ENCODE peak calls at places on chromosome 22, in six cellular contexts. R is neuronal stem cell, S is Peyer's patch, C is lung, E is lower lobe of right lung, F is thoracic aorta. Z is an unnamed sample. For H3K4me1, the result is how much of the 10 kb centered on the place peaks cover.

GRCh38 chr22:48894064-48894671 is 933.5 kb downstream of the BRD1 start:
- DNase-seq in R (no peak), S (no peak), C (no peak), E (no peak), F (no peak), Z (no peak)

GRCh38 chr22:23845661-23846469 is 7.1 kb upstream of the DERL3 start:
- DNase-seq in R (no peak), S (no peak), C (no peak), E (no peak), F (no peak), Z (peak)

GRCh38 chr22:35921777-35922176 is 106.8 kb downstream of the RBFOX2 start:
- DNase-seq in R (peak), S (no peak), C (peak), E (no peak), F (peak), Z (no peak)

GRCh38 chr22:43277091-43277490 is 66.1 kb downstream of the SCUBE1 start:
- DNase-seq in R (no peak), S (no peak), C (no peak), E (no peak), F (no peak), Z (no peak)

GRCh38 chr22:22579869-22580604 is 21.0 kb upstream of the PRAME start:
- DNase-seq in R (no peak), S (no peak), C (no peak), E (no peak), F (no peak), Z (no peak)

GRCh38 chr22:27212617-27213177 is 555.3 kb downstream of the MIAT start:
- DNase-seq in R (no peak), S (no peak), C (peak), E (no peak), F (peak), Z (peak)

GRCh38 chr22:49577168-49578060 is 250.3 kb downstream of the BRD1 start:
- DNase-seq in R (no peak), S (peak), C (no peak), E (peak), F (no peak), Z (no peak)

GRCh38 chr22:36435516-36436415 is 45.7 kb downstream of the TXN2 start:
- DNase-seq in R (no peak), S (peak), C (peak), E (peak), F (no peak), Z (no peak)

GRCh38 chr22:48720662-48721393 is 1106.8 kb downstream of the BRD1 start:
- DNase-seq in R (no peak), S (peak), C (no peak), E (no peak), F (no peak), Z (no peak)

GRCh38 chr22:45535400-45535799 is 32.7 kb downstream of the FBLN1 start:
- DNase-seq in R (no peak), S (no peak), C (no peak), E (no peak), F (no peak), Z (no peak)

GRCh38 chr22:24355574-24355973 is 71.8 kb upstream of the ADORA2A start:
- DNase-seq in R (no peak), S (no peak), C (no peak), E (no peak), F (no peak), Z (no peak)

GRCh38 chr22:48960981-48961655 is 866.6 kb downstream of the BRD1 start:
- DNase-seq in R (no peak), S (peak), C (peak), E (no peak), F (no peak), Z (no peak)

GRCh38 chr22:49638788-49639187 is 188.9 kb downstream of the BRD1 start:
- DNase-seq in R (no peak), S (no peak), C (no peak), E (no peak), F (no peak), Z (peak)

GRCh38 chr22:43179151-43179910 is 7.6 kb downstream of the TTLL12 start:
- DNase-seq in R (no peak), S (no peak), C (no peak), E (no peak), F (no peak), Z (peak)

GRCh38 chr22:22067192-22067591 is 84.6 kb upstream of the TOP3B start:
- DNase-seq in R (no peak), S (no peak), C (no peak), E (no peak), F (no peak), Z (no peak)

GRCh38 chr22:35352214-35353111 is 28.4 kb upstream of the HMOX1 start:
- DNase-seq in R (no peak), S (no peak), C (peak), E (peak), F (peak), Z (peak)

GRCh38 chr22:26436903-26437515 is 7.9 kb downstream of the ASPHD2 start:
- DNase-seq in R (no peak), S (peak), C (no peak), E (no peak), F (no peak), Z (no peak)

GRCh38 chr22:37517826-37518450 is 1.3 kb downstream of the CARD10 start:
- DNase-seq in R (no peak), S (peak), C (no peak), E (no peak), F (no peak), Z (peak)

GRCh38 chr22:38959574-38959973 is 2.2 kb downstream of the APOBEC3A start:
- DNase-seq in R (no peak), S (no peak), C (no peak), E (no peak), F (no peak), Z (no peak)

GRCh38 chr22:38114484-38115398 is 4.3 kb upstream of the BAIAP2L2 start:
- DNase-seq in R (peak), S (peak), C (peak), E (peak), F (peak), Z (peak)

GRCh38 chr22:49827853-49828598 is at the start of gene BRD1:
- DNase-seq in R (peak), S (peak), C (no peak), E (peak), F (no peak), Z (peak)

GRCh38 chr22:41920271-41920976 is 5.5 kb upstream of the SHISA8 start:
- DNase-seq in R (no peak), S (no peak), C (no peak), E (no peak), F (no peak), Z (no peak)

GRCh38 chr22:26016916-26017315 is 152.3 kb upstream of the SEZ6L start:
- DNase-seq in R (no peak), S (no peak), C (no peak), E (no peak), F (no peak), Z (no peak)

GRCh38 chr22:32106930-32107329 is 52.2 kb downstream of the C22orf42 start:
- DNase-seq in R (peak), S (no peak), C (no peak), E (no peak), F (no peak), Z (no peak)

GRCh38 chr22:36197065-36197440 is 4.6 kb downstream of the APOL4 start:
- DNase-seq in R (peak), S (no peak), C (no peak), E (no peak), F (no peak), Z (peak)

GRCh38 chr22:38203855-38204497 is 2.2 kb downstream of the MAFF start:
- DNase-seq in R (no peak), S (no peak), C (no peak), E (no peak), F (no peak), Z (no peak)

GRCh38 chr22:47274196-47274595 is 511.7 kb downstream of the TBC1D22A start:
- DNase-seq in R (no peak), S (no peak), C (no peak), E (no peak), F (no peak), Z (no peak)

GRCh38 chr22:25627271-25627848 is 62.9 kb downstream of the GRK3 start:
- DNase-seq in R (no peak), S (no peak), C (no peak), E (no peak), F (no peak), Z (no peak)

GRCh38 chr22:24072361-24072760 is 61.3 kb downstream of the CABIN1 start:
- DNase-seq in R (no peak), S (no peak), C (no peak), E (no peak), F (no peak), Z (no peak)

GRCh38 chr22:46044718-46045458 is 67.9 kb upstream of the WNT7B start:
- DNase-seq in R (no peak), S (peak), C (no peak), E (peak), F (no peak), Z (peak)

GRCh38 chr22:49156662-49157285 is 670.9 kb downstream of the BRD1 start:
- DNase-seq in R (no peak), S (peak), C (no peak), E (no peak), F (no peak), Z (no peak)

GRCh38 chr22:32661296-32661695 is 140.2 kb upstream of the TIMP3 start:
- DNase-seq in R (peak), S (no peak), C (no peak), E (no peak), F (no peak), Z (peak)

GRCh38 chr22:28402066-28402465 is 277.6 kb downstream of the TTC28 start:
- DNase-seq in R (no peak), S (no peak), C (no peak), E (no peak), F (no peak), Z (no peak)

GRCh38 chr22:46058591-46059519 is 81.9 kb upstream of the WNT7B start:
- DNase-seq in R (no peak), S (peak), C (no peak), E (peak), F (no peak), Z (no peak)

GRCh38 chr22:31064369-31064768 is 16.7 kb upstream of the SMTN start:
- DNase-seq in R (no peak), S (no peak), C (no peak), E (no peak), F (no peak), Z (no peak)
- H3K4me3 ChIP-seq in R (peak), S (peak), C (no peak), E (no peak), F (no peak), Z (no peak)

GRCh38 chr22:40182231-40182835 is 4.6 kb downstream of the TNRC6B start:
- DNase-seq in R (no peak), S (no peak), C (no peak), E (no peak), F (no peak), Z (no peak)

GRCh38 chr22:40181323-40181722 is 3.6 kb downstream of the TNRC6B start:
- DNase-seq in R (no peak), S (no peak), C (no peak), E (no peak), F (no peak), Z (no peak)

GRCh38 chr22:40179535-40179934 is 1.8 kb downstream of the TNRC6B start:
- DNase-seq in R (no peak), S (no peak), C (no peak), E (no peak), F (no peak), Z (no peak)

GRCh38 chr22:40180403-40180802 is 2.7 kb downstream of the TNRC6B start:
- DNase-seq in R (no peak), S (no peak), C (no peak), E (no peak), F (no peak), Z (no peak)

DNA sequence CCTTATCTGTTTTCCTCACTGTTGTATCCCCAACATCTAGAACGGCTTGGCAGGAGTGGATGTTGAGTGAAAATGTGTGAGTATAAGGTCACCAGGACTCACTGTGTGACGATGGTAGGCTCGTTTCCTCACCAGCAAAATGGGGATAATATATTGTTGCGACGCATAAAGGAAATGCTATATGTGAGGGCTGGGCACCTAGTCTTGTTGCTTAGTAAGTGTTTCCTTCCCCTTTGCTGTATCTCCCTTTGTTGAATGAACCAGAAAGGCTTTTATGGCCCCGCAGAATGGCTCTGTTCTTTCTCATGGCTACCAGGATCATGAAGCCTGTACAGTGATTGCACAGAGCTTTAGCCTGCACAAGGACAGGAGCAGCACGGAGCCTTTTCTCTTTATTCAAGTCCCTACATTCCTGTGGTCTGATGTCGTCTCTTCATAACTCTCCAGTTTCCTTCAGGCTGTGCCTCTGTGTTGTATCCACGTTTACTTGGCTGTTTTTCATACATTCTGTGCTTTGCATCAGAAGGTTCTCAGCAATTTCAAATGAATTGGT is 5.4 kb downstream of the TNRC6B start:
- DNase-seq in R (no peak), S (no peak), C (no peak), E (no peak), F (no peak), Z (no peak)
- H3K4me1 ChIP-seq in R (under half), S (under half), C (under half), E (half or more), F (under half), Z (under half)

GRCh38 chr22:17746916-17747315 is 27.4 kb downstream of the BID start:
- DNase-seq in R (no peak), S (no peak), C (no peak), E (no peak), F (no peak), Z (no peak)

GRCh38 chr22:17742528-17742902 is 31.8 kb downstream of the BID start:
- DNase-seq in R (peak), S (peak), C (peak), E (peak), F (no peak), Z (peak)

GRCh38 chr22:17741866-17742527 is 32.3 kb downstream of the BID start:
- DNase-seq in R (no peak), S (no peak), C (no peak), E (no peak), F (no peak), Z (no peak)

GRCh38 chr22:17744430-17744829 is 29.8 kb downstream of the BID start:
- DNase-seq in R (no peak), S (no peak), C (no peak), E (no peak), F (no peak), Z (no peak)

GRCh38 chr22:17743661-17744411 is 30.4 kb downstream of the BID start:
- DNase-seq in R (no peak), S (no peak), C (no peak), E (no peak), F (no peak), Z (no peak)
- H3K4me3 ChIP-seq in R (no peak), S (no peak), C (no peak), E (no peak), F (no peak), Z (no peak)

GRCh38 chr22:33888821-33889220 is 31.5 kb downstream of the LARGE1 start:
- DNase-seq in R (no peak), S (no peak), C (no peak), E (no peak), F (no peak), Z (no peak)
- H3K4me1 ChIP-seq in R (under half), S (under half), C (under half), E (under half), F (under half), Z (under half)

DNA sequence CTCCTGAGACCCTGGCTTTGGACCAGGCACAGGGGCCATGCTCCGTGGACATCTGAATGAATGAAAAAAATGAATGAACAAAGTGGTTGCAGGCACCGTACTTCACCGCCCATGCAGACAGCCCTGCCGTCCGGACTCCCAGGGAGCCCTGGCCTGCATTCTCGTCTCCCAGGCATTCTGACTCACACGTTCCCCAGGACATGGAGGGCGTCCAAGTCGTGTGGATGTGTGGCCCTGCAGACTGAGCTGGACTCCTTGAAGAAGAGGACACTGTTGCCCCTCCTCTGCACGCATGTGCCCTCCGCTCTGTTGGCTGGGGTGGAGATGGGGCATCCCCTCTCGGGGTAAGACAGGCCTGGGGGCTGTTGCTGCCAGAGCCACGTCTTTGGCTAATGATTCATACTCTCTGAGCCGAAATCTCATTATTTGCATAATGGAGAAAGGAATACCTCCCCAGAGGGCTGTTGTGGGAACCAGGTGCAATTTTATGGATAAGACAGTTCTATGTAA is 49.7 kb downstream of the RTL6 start:
- DNase-seq in R (no peak), S (peak), C (no peak), E (no peak), F (peak), Z (peak)
- H3K4me3 ChIP-seq in R (no peak), S (no peak), C (no peak), E (no peak), F (no peak), Z (no peak)

DNA sequence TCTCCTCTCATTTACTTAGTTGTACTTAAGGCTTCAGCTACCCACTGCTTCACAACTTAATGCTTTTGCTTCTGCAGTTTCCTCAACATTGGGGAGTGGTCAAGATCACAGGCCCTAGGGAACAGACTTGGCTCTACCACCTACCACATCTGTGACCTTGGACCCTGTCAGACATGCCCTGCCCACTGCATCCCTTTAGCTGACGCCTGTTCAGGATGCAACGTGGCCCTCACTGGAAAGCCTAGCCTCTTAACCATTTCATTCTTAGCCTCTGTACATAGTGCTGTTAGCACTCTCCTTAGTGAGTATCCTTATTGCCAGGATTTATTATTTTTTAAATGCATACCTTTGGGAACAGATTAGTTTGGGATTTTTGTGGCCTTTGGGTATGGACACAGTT is 34.4 kb downstream of the TNRC6B start:
- DNase-seq in R (no peak), S (no peak), C (no peak), E (no peak), F (no peak), Z (no peak)
- H3K4me1 ChIP-seq in R (under half), S (under half), C (under half), E (half or more), F (half or more), Z (under half)

DNA sequence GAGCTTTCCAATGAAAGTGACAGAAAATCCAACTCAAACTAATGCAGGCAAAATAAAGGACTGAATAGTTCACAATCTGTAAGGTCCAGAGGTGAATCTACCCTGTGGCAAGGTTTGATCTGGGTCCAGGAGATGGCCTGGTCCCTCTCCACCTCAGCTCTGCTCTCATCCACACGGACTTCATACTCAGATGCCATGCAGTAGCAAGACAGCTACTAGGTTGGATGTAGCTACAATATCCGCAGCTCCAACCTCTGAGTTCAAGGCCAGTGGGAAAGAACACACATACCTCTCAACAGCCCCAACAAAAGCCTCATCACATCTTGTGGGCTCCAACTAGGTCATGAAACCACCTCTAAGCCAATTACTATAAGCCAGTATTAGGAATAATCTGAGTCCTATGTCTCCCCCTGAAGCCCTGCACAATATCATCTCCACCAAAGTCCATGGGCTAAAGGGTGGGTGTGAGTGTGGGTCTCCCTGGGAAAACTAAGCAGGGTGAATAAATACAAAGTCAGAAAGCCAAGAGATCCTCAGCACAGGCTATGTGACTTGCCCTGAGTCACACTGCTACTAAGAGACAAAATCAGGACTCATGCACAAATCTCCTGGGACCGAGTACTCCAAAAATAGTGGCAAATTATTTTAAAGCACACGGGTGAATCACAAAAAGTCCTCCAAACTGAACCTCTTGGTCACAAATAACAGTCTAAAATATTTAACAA is 78.8 kb downstream of the LARGE1 start:
- DNase-seq in R (no peak), S (no peak), C (no peak), E (no peak), F (no peak), Z (no peak)
- H3K4me3 ChIP-seq in R (no peak), S (no peak), C (no peak), E (no peak), F (peak), Z (no peak)

DNA sequence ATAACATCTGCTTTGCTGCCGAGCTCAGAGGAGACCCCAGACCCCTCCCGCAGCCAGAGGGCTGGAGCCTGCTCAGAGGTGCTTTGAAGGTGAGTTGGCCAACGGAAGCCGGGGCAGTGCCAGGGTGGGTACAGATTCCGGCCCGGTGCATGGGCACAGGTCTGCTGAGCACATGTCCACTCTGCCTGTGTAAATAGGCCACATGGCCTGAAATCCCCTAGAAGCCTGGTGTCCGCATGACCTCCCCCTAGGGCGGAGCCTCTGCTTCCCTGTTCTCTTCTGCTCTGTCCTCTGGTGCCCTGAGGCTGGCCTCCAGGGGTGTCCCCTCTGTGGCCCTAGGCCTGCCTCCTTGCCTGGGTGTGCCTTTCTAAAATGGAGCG is 19.6 kb upstream of the TXNRD2 start:
- DNase-seq in R (no peak), S (no peak), C (no peak), E (no peak), F (no peak), Z (peak)
- H3K4me1 ChIP-seq in R (under half), S (under half), C (under half), E (under half), F (under half), Z (under half)

Z was measured in right cardiac atrium.